ENCODE peak calls at places on chromosomes 4 and X, in ten cellular contexts. B is stimulated activated naive CD4-positive, alpha-beta T cell; C is HT1080; J is NCI-H1417; O is ELF-1; G is caudate nucleus; F is NCI-H2171 treated with DMSO at 0.1 percent for 48 hours; A is Ammon's horn; H is foreskin keratinocyte; E is Daoy. L is an unnamed sample.

GRCh38 chr4:102139132-102139573 is 206.1 kb downstream of the SLC39A8 start:
- DNase-seq in B (no peak), C (peak; percentile 93), J (no peak), O (no peak), G (no peak), F (no peak), A (no peak), H (peak; percentile 71), E (peak; percentile 0), L (no peak)

GRCh38 chr4:185473247-185473646 is 1.7 kb upstream of the CCDC110 start:
- DNase-seq in B (no peak), C (no peak), J (no peak), O (no peak), G (no peak), F (no peak), A (no peak), H (no peak), E (no peak), L (no peak)

GRCh38 chr4:7118013-7118832 is 50.4 kb upstream of the GRPEL1 start:
- DNase-seq in B (no peak), C (no peak), J (no peak), O (no peak), G (no peak), F (no peak), A (no peak), H (no peak), E (no peak), L (no peak)

GRCh38 chr4:53136954-53137353 is 228.9 kb downstream of the SCFD2 start:
- DNase-seq in B (no peak), C (no peak), J (no peak), O (no peak), G (no peak), F (no peak), A (no peak), H (no peak), E (no peak), L (no peak)

GRCh38 chr4:5510506-5510905 is 197.9 kb downstream of the EVC2 start:
- DNase-seq in B (no peak), C (no peak), J (no peak), O (no peak), G (no peak), F (no peak), A (no peak), H (no peak), E (no peak), L (no peak)

GRCh38 chr4:33369366-33369899 is 2649.3 kb downstream of the PCDH7 start:
- DNase-seq in B (no peak), C (peak; percentile 71), J (no peak), O (no peak), G (no peak), F (no peak), A (no peak), H (peak; percentile 25), E (peak; percentile 19), L (no peak)

GRCh38 chr4:163492951-163493504 is 1.5 kb upstream of the TMA16 start:
- DNase-seq in B (no peak), C (peak; percentile 19), J (no peak), O (peak; percentile 17), G (no peak), F (no peak), A (no peak), H (no peak), E (no peak), L (no peak)

GRCh38 chr4:2159931-2160330 is 82.0 kb downstream of the HAUS3 start:
- DNase-seq in B (no peak), C (no peak), J (no peak), O (no peak), G (no peak), F (no peak), A (no peak), H (no peak), E (no peak), L (no peak)

GRCh38 chr4:150960818-150961217 is 54.3 kb downstream of the LRBA start:
- DNase-seq in B (no peak), C (peak; percentile 20), J (no peak), O (peak; percentile 21), G (no peak), F (no peak), A (no peak), H (no peak), E (peak; percentile 13), L (no peak)

GRCh38 chr4:187558391-187558790 is 437.2 kb upstream of the ZFP42 start:
- DNase-seq in B (no peak), C (no peak), J (no peak), O (no peak), G (no peak), F (no peak), A (no peak), H (no peak), E (no peak), L (no peak)

GRCh38 chrX:107014927-107015326 is 14.9 kb upstream of the MORC4 start:
- DNase-seq in B (no peak), C (no peak), J (no peak), O (no peak), G (no peak), F (peak; percentile 1), A (no peak), H (no peak), E (no peak), L (no peak)

GRCh38 chr4:112888617-112889016 is 160.8 kb upstream of the ANK2 start:
- DNase-seq in B (no peak), C (no peak), J (no peak), O (no peak), G (peak; percentile 28), F (no peak), A (peak; percentile 86), H (no peak), E (no peak), L (no peak)

GRCh38 chr4:891747-892146 is 40.4 kb downstream of the GAK start:
- DNase-seq in B (no peak), C (no peak), J (no peak), O (peak; percentile 37), G (no peak), F (no peak), A (no peak), H (no peak), E (no peak), L (no peak)

GRCh38 chrX:1323315-1323714 is 13.3 kb upstream of the IL3RA start:
- DNase-seq in B (peak; percentile 34), C (peak; percentile 42), J (no peak), O (peak; percentile 86), G (no peak), F (peak; percentile 13), A (peak; percentile 31), H (no peak), E (peak; percentile 52), L (no peak)

GRCh38 chrX:133249659-133250058 is 31.5 kb upstream of the TFDP3 start:
- DNase-seq in B (no peak), C (no peak), J (no peak), O (no peak), G (no peak), F (peak; percentile 38), A (peak; percentile 1), H (no peak), E (no peak), L (no peak)

GRCh38 chr4:38823766-38824165 is 19.2 kb upstream of the TLR1 start:
- DNase-seq in B (no peak), C (no peak), J (no peak), O (no peak), G (no peak), F (no peak), A (no peak), H (no peak), E (no peak), L (no peak)

GRCh38 chr4:152482211-152482610 is 53.7 kb downstream of the FBXW7 start:
- DNase-seq in B (no peak), C (no peak), J (no peak), O (no peak), G (no peak), F (no peak), A (no peak), H (no peak), E (no peak), L (no peak)

GRCh38 chr4:100848865-100849264 is 331.0 kb upstream of the EMCN start:
- DNase-seq in B (no peak), C (peak; percentile 23), J (no peak), O (peak; percentile 28), G (no peak), F (no peak), A (peak; percentile 31), H (no peak), E (no peak), L (no peak)

GRCh38 chr4:113222006-113222405 is 172.6 kb downstream of the ANK2 start:
- DNase-seq in B (no peak), C (peak; percentile 3), J (no peak), O (no peak), G (no peak), F (no peak), A (no peak), H (no peak), E (no peak), L (no peak)

GRCh38 chr4:6824772-6825402 is 42.4 kb downstream of the KIAA0232 start:
- DNase-seq in B (no peak), C (no peak), J (no peak), O (no peak), G (no peak), F (no peak), A (no peak), H (no peak), E (no peak), L (no peak)

GRCh38 chr4:169723207-169723606 is 34.5 kb downstream of the HPF1 start:
- DNase-seq in B (no peak), C (no peak), J (no peak), O (no peak), G (no peak), F (no peak), A (no peak), H (no peak), E (no peak), L (no peak)

GRCh38 chrX:14591976-14592375 is 62.6 kb downstream of the GLRA2 start:
- DNase-seq in B (no peak), C (peak; percentile 0), J (no peak), O (no peak), G (no peak), F (no peak), A (no peak), H (no peak), E (no peak), L (no peak)